ENCODE peak calls at places on chromosomes 7 and 10, in eight cellular contexts. T, P, U, Z, J, R, H and L are unnamed samples.

GRCh38 chr10:55641601-55642000 is 719.5 kb downstream of the ZWINT start:
- DNase-seq in T (no peak), P (no peak), U (no peak), Z (no peak), J (no peak), R (no peak), H (no peak), L (no peak)

GRCh38 chr7:99375070-99375807 is 709 bp downstream of the ARPC1B start:
- DNase-seq in T (no peak), P (peak; percentile 88), U (peak; percentile 81), Z (peak; percentile 41), J (peak; percentile 49), R (peak; percentile 88), H (peak; percentile 53), L (peak; percentile 91)

GRCh38 chr7:101559586-101559985 is 69.5 kb downstream of the MYL10 start:
- DNase-seq in T (no peak), P (no peak), U (no peak), Z (no peak), J (no peak), R (no peak), H (no peak), L (peak; percentile 24)

GRCh38 chr7:73647725-73648592 is 19.7 kb upstream of the VPS37D start:
- DNase-seq in T (no peak), P (no peak), U (peak; percentile 25), Z (no peak), J (no peak), R (peak; percentile 83), H (peak; percentile 24), L (no peak)

GRCh38 chr10:7511612-7512011 is 100.8 kb upstream of the SFMBT2 start:
- DNase-seq in T (no peak), P (no peak), U (no peak), Z (no peak), J (no peak), R (no peak), H (no peak), L (no peak)

GRCh38 chr10:16360001-16360400 is 76.8 kb upstream of the PTER start:
- DNase-seq in T (no peak), P (no peak), U (no peak), Z (no peak), J (no peak), R (no peak), H (no peak), L (no peak)

GRCh38 chr7:104971290-104972071 is 42.5 kb upstream of the KMT2E start:
- DNase-seq in T (no peak), P (no peak), U (no peak), Z (peak; percentile 60), J (no peak), R (peak; percentile 66), H (no peak), L (peak; percentile 70)

GRCh38 chr7:18653381-18654155 is 158.0 kb downstream of the HDAC9 start:
- DNase-seq in T (no peak), P (no peak), U (no peak), Z (no peak), J (no peak), R (no peak), H (no peak), L (no peak)

GRCh38 chr10:93515071-93515962 is 18.9 kb downstream of the CEP55 start:
- DNase-seq in T (no peak), P (no peak), U (no peak), Z (no peak), J (no peak), R (no peak), H (no peak), L (no peak)

GRCh38 chr10:50512214-50512595 is 111.6 kb downstream of the SGMS1 start:
- DNase-seq in T (no peak), P (no peak), U (no peak), Z (peak; percentile 55), J (no peak), R (no peak), H (no peak), L (no peak)

GRCh38 chr10:88243847-88244730 is 339.0 kb downstream of the RNLS start:
- DNase-seq in T (no peak), P (peak; percentile 90), U (peak; percentile 57), Z (peak; percentile 87), J (no peak), R (peak; percentile 66), H (no peak), L (peak; percentile 72)

GRCh38 chr7:41809487-41810257 is 106.8 kb upstream of the INHBA start:
- DNase-seq in T (no peak), P (no peak), U (no peak), Z (peak; percentile 68), J (no peak), R (no peak), H (no peak), L (no peak)

GRCh38 chr7:30932562-30932961 is 20.9 kb downstream of the AQP1 start:
- DNase-seq in T (no peak), P (no peak), U (no peak), Z (no peak), J (no peak), R (no peak), H (no peak), L (peak; percentile 15)

GRCh38 chr7:108348913-108349312 is 107.3 kb downstream of the NRCAM start:
- DNase-seq in T (no peak), P (no peak), U (no peak), Z (peak; percentile 29), J (no peak), R (no peak), H (no peak), L (no peak)

GRCh38 chr7:128869138-128869943 is 6.7 kb downstream of the ATP6V1F start:
- DNase-seq in T (no peak), P (peak; percentile 65), U (peak; percentile 70), Z (peak; percentile 23), J (peak; percentile 9), R (peak; percentile 74), H (peak; percentile 50), L (no peak)

GRCh38 chr7:125255793-125256192 is 326.2 kb upstream of the POT1 start:
- DNase-seq in T (no peak), P (no peak), U (no peak), Z (no peak), J (no peak), R (no peak), H (no peak), L (no peak)

GRCh38 chr7:150417863-150418262 is 32.6 kb upstream of the GIMAP8 start:
- DNase-seq in T (no peak), P (no peak), U (no peak), Z (no peak), J (no peak), R (no peak), H (no peak), L (no peak)

GRCh38 chr10:70925377-70926214 is 37.2 kb upstream of the PCBD1 start:
- DNase-seq in T (no peak), P (no peak), U (peak; percentile 38), Z (no peak), J (no peak), R (peak; percentile 41), H (peak; percentile 33), L (peak; percentile 72)

GRCh38 chr10:19628767-19629443 is 187.3 kb upstream of the PLXDC2 start:
- DNase-seq in T (no peak), P (no peak), U (no peak), Z (no peak), J (no peak), R (no peak), H (no peak), L (no peak)

GRCh38 chr7:35331730-35332678 is 78.1 kb upstream of the TBX20 start:
- DNase-seq in T (no peak), P (peak; percentile 38), U (no peak), Z (no peak), J (no peak), R (no peak), H (no peak), L (no peak)

GRCh38 chr10:78510566-78511323 is 477.1 kb downstream of the RPS24 start:
- DNase-seq in T (no peak), P (peak; percentile 64), U (no peak), Z (no peak), J (no peak), R (no peak), H (no peak), L (no peak)

GRCh38 chr7:150367677-150368097 is 935 bp upstream of the REPIN1 start:
- DNase-seq in T (no peak), P (no peak), U (no peak), Z (peak; percentile 46), J (no peak), R (no peak), H (no peak), L (no peak)

GRCh38 chr10:5502903-5503835 is 3.8 kb upstream of the CALML5 start:
- DNase-seq in T (no peak), P (no peak), U (no peak), Z (no peak), J (no peak), R (peak; percentile 76), H (no peak), L (peak; percentile 42)

GRCh38 chr10:11838298-11838852 is 15.2 kb downstream of the PROSER2 start:
- DNase-seq in T (no peak), P (peak; percentile 37), U (no peak), Z (no peak), J (no peak), R (no peak), H (no peak), L (no peak)

GRCh38 chr10:29344073-29344820 is 55.4 kb downstream of the LYZL1 start:
- DNase-seq in T (no peak), P (no peak), U (peak; percentile 33), Z (peak; percentile 32), J (no peak), R (no peak), H (no peak), L (no peak)

GRCh38 chr7:112154690-112155089 is 51.5 kb downstream of the DOCK4 start:
- DNase-seq in T (no peak), P (no peak), U (no peak), Z (no peak), J (no peak), R (no peak), H (no peak), L (no peak)

GRCh38 chr7:143384148-143384547 is 3.0 kb downstream of the ZYX start:
- DNase-seq in T (no peak), P (no peak), U (no peak), Z (peak; percentile 59), J (no peak), R (no peak), H (no peak), L (peak; percentile 49)
- H3K4me1 ChIP-seq in T (peaks cover 21% of the 10 kb centered on the region), P (peaks cover 54% of the 10 kb centered on the region), U (peaks cover 53% of the 10 kb centered on the region), Z (peaks cover 37% of the 10 kb centered on the region), J (peaks cover 48% of the 10 kb centered on the region), R (peaks cover 60% of the 10 kb centered on the region), H (peaks cover 47% of the 10 kb centered on the region), L (no peaks in the 10 kb centered on the region)

GRCh38 chr7:6651866-6652445 is 14.8 kb downstream of the ZNF316 start:
- DNase-seq in T (no peak), P (no peak), U (no peak), Z (no peak), J (no peak), R (no peak), H (no peak), L (peak; percentile 58)
- H3K36me3 ChIP-seq in T (peaks cover 49% of the 10 kb centered on the region), P (peaks cover 51% of the 10 kb centered on the region), U (peaks cover 73% of the 10 kb centered on the region), Z (peaks cover 86% of the 10 kb centered on the region), J (peaks cover 64% of the 10 kb centered on the region), R (no peaks in the 10 kb centered on the region), H (peaks cover 71% of the 10 kb centered on the region), L (peaks cover 95% of the 10 kb centered on the region)

GRCh38 chr10:47286116-47286505 is 13.9 kb upstream of the GDF10 start:
- DNase-seq in T (no peak), P (no peak), U (no peak), Z (no peak), J (no peak), R (no peak), H (no peak), L (no peak)
- H3K27ac ChIP-seq in T (no peak overlapping the region), P (no peak overlapping the region), U (no peak overlapping the region), Z (no peak overlapping the region), J (no peak overlapping the region), R (no peak overlapping the region), H (no peak overlapping the region), L (no peak overlapping the region)

GRCh38 chr7:116633131-116633988 is 38.6 kb upstream of the MET start:
- DNase-seq in T (no peak), P (no peak), U (peak; percentile 32), Z (no peak), J (no peak), R (no peak), H (no peak), L (peak; percentile 38)
- H3K4me1 ChIP-seq in T (peaks cover 61% of the 10 kb centered on the region), P (peaks cover 8% of the 10 kb centered on the region), U (peaks cover 44% of the 10 kb centered on the region), Z (peaks cover 7% of the 10 kb centered on the region), J (no peaks in the 10 kb centered on the region), R (peaks cover 29% of the 10 kb centered on the region), H (no peaks in the 10 kb centered on the region), L (peaks cover 9% of the 10 kb centered on the region)